ENCODE peak calls at places on chromosomes 11 and 22, in ten cellular contexts. I is cardiac fibroblast; Z is fibroblast of pulmonary artery; J is GM12865; B is brain microvascular endothelial cell; O is psoas muscle; K is body of pancreas; E is HFFc6; P is CD8-positive, alpha-beta T cell; X is coronary artery. V is an unnamed sample.

GRCh38 chr22:36977401-36977861 is 41.8 kb downstream of the TST start:
- DNase-seq in I (peak), Z (no peak), J (peak), B (peak), O (peak), K (peak), E (peak), P (peak), X (no peak), V (peak)

GRCh38 chr22:46775364-46775758 is 12.9 kb downstream of the TBC1D22A start:
- DNase-seq in I (no peak), Z (no peak), J (peak), B (no peak), O (no peak), K (no peak), E (no peak), P (no peak), X (no peak), V (no peak)

GRCh38 chr11:41779401-41779960 is 320.0 kb upstream of the LRRC4C start:
- DNase-seq in I (no peak), Z (no peak), J (no peak), B (no peak), O (no peak), K (no peak), E (no peak), P (no peak), X (no peak), V (no peak)

GRCh38 chr11:130390071-130390758 is 38.2 kb downstream of the ADAMTS8 start:
- DNase-seq in I (peak), Z (peak), J (no peak), B (peak), O (no peak), K (peak), E (peak), P (no peak), X (no peak), V (no peak)

GRCh38 chr11:47083913-47084312 is 92.8 kb downstream of the ARFGAP2 start:
- DNase-seq in I (peak), Z (peak), J (no peak), B (no peak), O (no peak), K (no peak), E (peak), P (no peak), X (no peak), V (no peak)

GRCh38 chr11:116519499-116519898 is 253.3 kb downstream of the BUD13 start:
- DNase-seq in I (no peak), Z (no peak), J (peak), B (no peak), O (no peak), K (no peak), E (no peak), P (no peak), X (no peak), V (no peak)

GRCh38 chr11:106076421-106076922 is 675 bp downstream of the KBTBD3 start:
- DNase-seq in I (no peak), Z (no peak), J (no peak), B (no peak), O (no peak), K (peak), E (no peak), P (peak), X (no peak), V (no peak)

GRCh38 chr11:46845440-46845739 is 690 bp downstream of the CKAP5 start:
- DNase-seq in I (no peak), Z (no peak), J (no peak), B (no peak), O (no peak), K (no peak), E (peak), P (no peak), X (no peak), V (no peak)

GRCh38 chr22:38238519-38239051 is 34.2 kb downstream of the TMEM184B start:
- DNase-seq in I (peak), Z (peak), J (no peak), B (no peak), O (peak), K (peak), E (no peak), P (no peak), X (no peak), V (no peak)

GRCh38 chr11:36455658-36456111 is 54.4 kb downstream of the TRAF6 start:
- DNase-seq in I (peak), Z (peak), J (no peak), B (peak), O (peak), K (peak), E (peak), P (peak), X (peak), V (no peak)

GRCh38 chr11:110762596-110762995 is 50.4 kb upstream of the ARHGAP20 start:
- DNase-seq in I (peak), Z (no peak), J (no peak), B (no peak), O (no peak), K (no peak), E (no peak), P (no peak), X (no peak), V (no peak)

GRCh38 chr11:103338621-103339484 is 229.6 kb downstream of the DYNC2H1 start:
- DNase-seq in I (peak), Z (peak), J (no peak), B (peak), O (no peak), K (no peak), E (peak), P (no peak), X (no peak), V (no peak)

GRCh38 chr11:20342347-20343279 is 20.9 kb upstream of the HTATIP2 start:
- DNase-seq in I (no peak), Z (no peak), J (no peak), B (no peak), O (no peak), K (no peak), E (no peak), P (no peak), X (no peak), V (no peak)

GRCh38 chr11:64180871-64181270 is 5.1 kb upstream of the STIP1 start:
- DNase-seq in I (no peak), Z (no peak), J (no peak), B (no peak), O (no peak), K (no peak), E (no peak), P (no peak), X (no peak), V (no peak)

GRCh38 chr11:113553235-113553634 is 78.0 kb upstream of the DRD2 start:
- DNase-seq in I (peak), Z (peak), J (no peak), B (peak), O (no peak), K (no peak), E (peak), P (peak), X (no peak), V (no peak)

GRCh38 chr11:84390441-84391078 is 1104.4 kb upstream of the CCDC90B start:
- DNase-seq in I (peak), Z (peak), J (no peak), B (no peak), O (no peak), K (no peak), E (no peak), P (no peak), X (no peak), V (no peak)

GRCh38 chr22:44574057-44574456 is 76.0 kb upstream of the RTL6 start:
- DNase-seq in I (peak), Z (peak), J (no peak), B (no peak), O (peak), K (peak), E (peak), P (no peak), X (no peak), V (no peak)

GRCh38 chr22:49763696-49764095 is 64.0 kb downstream of the BRD1 start:
- DNase-seq in I (no peak), Z (no peak), J (no peak), B (no peak), O (peak), K (no peak), E (no peak), P (no peak), X (peak), V (no peak)

DNA sequence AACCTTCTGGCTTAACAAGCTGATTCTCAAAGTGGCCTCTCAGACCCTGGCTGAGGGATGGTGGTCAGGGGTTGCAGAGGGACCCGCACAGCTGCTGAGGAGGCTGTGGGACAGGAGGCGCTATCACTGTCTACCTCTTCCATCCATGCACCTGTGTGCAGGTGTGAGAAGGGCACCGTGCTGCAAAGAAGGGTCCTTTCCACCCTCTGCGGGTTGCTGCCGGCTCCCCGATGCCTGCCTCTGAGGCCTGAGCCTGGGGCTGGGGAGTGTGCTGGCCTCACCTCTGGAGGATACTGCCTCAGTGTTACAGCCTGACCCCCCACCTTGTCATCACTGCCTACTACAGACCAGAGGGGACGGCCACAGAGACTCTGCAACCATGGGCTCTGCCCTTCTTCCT is 66.1 kb upstream of the B3GAT1 start:
- DNase-seq in I (no peak), Z (no peak), J (no peak), B (no peak), O (no peak), K (no peak), E (no peak), P (no peak), X (peak), V (no peak)
- TF ChIP-seq CTCF in I (no peak), Z (no peak), J (no peak), B (no peak), O (no peak), K (no peak), E (no peak), P (no peak), X (no peak), V (no peak)

DNA sequence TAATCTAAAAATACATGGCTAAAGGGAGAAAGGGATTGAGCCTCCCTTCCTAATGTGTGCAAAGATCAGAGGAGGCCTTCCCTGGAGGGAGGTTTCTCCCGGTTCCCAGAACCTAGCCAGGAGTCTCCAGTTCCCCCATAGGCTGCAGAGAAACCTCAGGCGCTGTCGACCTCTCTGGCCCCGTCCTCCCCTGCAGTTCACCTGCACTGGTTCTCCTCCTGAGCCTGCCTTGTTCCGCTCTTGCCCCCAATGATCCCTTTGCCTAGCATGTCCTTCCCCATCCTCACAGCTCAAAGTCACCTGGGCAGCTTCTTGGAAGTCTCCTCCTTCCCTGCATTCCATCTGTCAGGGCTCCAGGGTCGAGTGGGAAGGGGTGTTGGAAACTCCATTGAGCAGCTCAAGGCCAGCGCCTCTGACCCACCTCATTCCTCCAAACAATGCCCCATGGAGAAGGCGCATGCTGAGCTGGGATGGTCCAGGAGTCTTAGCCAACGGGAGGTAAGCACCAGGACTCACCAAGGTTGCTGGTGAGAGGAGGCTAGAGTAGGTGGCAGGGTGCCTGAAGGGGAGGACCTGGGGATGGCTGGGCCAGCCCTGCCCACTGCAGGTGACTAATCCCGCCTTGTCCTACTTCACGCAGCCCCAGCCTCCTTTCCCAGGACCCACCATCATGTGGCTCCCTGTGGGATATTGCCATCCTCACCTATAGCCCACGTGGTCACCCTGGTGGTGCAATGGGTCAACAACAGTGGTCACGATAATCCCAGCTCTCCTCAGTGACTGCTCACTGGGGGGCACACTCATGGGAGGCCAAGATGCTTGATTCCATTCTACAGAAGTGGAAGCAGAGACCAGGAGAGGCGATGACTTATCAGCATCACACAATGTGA is 15.4 kb downstream of the RSPH14 start:
- DNase-seq in I (no peak), Z (no peak), J (no peak), B (no peak), O (peak), K (no peak), E (no peak), P (no peak), X (no peak), V (no peak)
- TF ChIP-seq CTCF in I (no peak), Z (no peak), J (no peak), B (no peak), O (no peak), K (no peak), E (no peak), P (no peak), X (no peak), V (no peak)

DNA sequence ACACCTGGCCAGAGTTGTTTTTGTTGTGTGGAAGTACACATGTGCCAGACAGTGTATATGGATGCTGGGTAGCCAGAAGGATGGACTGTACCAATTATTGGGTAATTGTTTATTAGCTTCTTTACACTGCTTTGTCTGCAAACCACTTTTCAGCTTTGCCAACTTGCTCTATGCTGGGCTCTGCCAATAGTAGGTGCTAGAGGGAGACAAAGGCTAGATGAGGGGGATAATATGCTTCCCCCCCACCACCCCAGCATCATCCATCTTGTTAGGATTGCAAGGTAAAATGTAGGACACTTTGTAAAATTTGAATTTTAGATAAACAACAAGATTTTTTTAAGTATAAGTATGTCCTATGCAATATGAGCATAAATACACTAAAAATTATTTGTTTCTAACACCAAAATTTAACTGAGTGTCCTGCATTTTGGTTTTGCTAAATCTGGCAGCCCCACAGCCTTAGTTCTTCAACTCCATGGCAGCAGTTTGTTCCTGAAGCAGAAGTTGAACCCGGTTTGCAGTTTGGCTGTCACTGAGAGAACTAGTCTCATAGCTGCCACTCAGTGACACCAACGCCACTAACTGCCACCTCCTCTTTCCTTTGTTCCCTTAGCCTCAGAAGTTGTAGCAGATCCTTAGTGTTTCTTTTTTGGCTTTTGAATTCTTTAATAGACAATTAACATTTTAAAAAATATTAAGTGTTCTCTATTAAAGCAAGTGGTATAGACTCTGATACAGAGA is 78.8 kb downstream of the CCDC81 start:
- DNase-seq in I (no peak), Z (no peak), J (no peak), B (no peak), O (no peak), K (no peak), E (no peak), P (no peak), X (no peak), V (no peak)
- TF ChIP-seq CTCF in I (no peak), Z (peak), J (no peak), B (peak), O (no peak), K (no peak), E (peak), P (no peak), X (no peak), V (no peak)

DNA sequence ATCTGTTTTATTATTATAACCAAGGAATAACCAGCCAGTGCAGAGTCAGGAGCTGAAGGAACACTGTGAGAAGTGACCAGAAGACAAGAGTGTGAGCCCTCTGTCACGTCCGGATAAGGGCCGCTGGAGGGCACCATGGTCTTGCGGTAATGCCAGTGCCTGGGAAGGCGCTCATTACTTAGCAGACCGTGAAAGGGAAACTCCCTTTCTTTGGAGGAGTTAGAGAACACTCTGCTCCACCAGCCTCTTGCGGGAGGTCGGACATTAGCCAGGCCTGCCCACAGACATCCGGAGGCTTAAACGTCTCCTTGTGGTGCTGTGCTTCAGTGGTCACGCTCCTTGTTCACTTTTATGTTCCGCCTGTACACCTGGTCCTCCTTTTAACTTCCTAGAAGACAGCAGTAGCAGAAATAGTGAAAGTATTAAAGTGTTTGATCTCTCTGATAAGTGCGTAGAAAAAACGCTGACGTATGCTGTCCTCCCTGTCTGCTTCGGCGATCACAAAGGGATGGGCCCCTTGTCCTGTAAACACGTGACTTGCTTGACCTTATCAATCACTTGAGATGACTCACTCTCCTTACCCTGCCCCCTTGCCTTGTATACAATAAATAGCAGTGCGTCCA is 120.6 kb upstream of the LMO1 start:
- DNase-seq in I (peak), Z (peak), J (peak), B (no peak), O (no peak), K (peak), E (no peak), P (no peak), X (peak), V (no peak)
- TF ChIP-seq CTCF in I (no peak), Z (no peak), J (no peak), B (no peak), O (no peak), K (no peak), E (no peak), P (no peak), X (no peak), V (no peak)